ENCODE peak calls at places on chromosome 18, in four cellular contexts. One of them, this sample, is unnamed.

GRCh38 chr18:78073275-78073674 is 823.6 kb downstream of the GALR1 start:
- DNase-seq in psoas muscle: no peak
- DNase-seq in frontal cortex: peak
- DNase-seq in HTR-8/SVneo: no peak
- DNase-seq in this sample: peak

GRCh38 chr18:3051718-3052410 is 38.9 kb upstream of the LPIN2 start:
- DNase-seq in HTR-8/SVneo: no peak
- DNase-seq in frontal cortex: no peak
- DNase-seq in psoas muscle: no peak
- DNase-seq in this sample: peak

GRCh38 chr18:48227206-48227605 is 182.0 kb downstream of the ZBTB7C start:
- DNase-seq in frontal cortex: no peak
- DNase-seq in HTR-8/SVneo: no peak
- DNase-seq in psoas muscle: no peak
- DNase-seq in this sample: no peak

GRCh38 chr18:39751161-39751560 is 2185.6 kb upstream of the CELF4 start:
- DNase-seq in psoas muscle: no peak
- DNase-seq in HTR-8/SVneo: no peak
- DNase-seq in frontal cortex: no peak
- DNase-seq in this sample: no peak

GRCh38 chr18:58268849-58269248 is 224.8 kb downstream of the NEDD4L start:
- DNase-seq in frontal cortex: no peak
- DNase-seq in psoas muscle: no peak
- DNase-seq in HTR-8/SVneo: peak
- DNase-seq in this sample: no peak

GRCh38 chr18:36850527-36851201 is 21.7 kb downstream of the KIAA1328 start:
- DNase-seq in frontal cortex: no peak
- DNase-seq in HTR-8/SVneo: peak
- DNase-seq in psoas muscle: no peak
- DNase-seq in this sample: no peak

GRCh38 chr18:30999887-31000628 is 42.5 kb downstream of the DSC3 start:
- DNase-seq in frontal cortex: no peak
- DNase-seq in HTR-8/SVneo: no peak
- DNase-seq in psoas muscle: no peak
- DNase-seq in this sample: no peak

GRCh38 chr18:48798334-48799197 is 152.2 kb downstream of the SMAD7 start:
- DNase-seq in psoas muscle: no peak
- DNase-seq in HTR-8/SVneo: no peak
- DNase-seq in frontal cortex: no peak
- DNase-seq in this sample: no peak

GRCh38 chr18:51361130-51361860 is 163.8 kb upstream of the MEX3C start:
- DNase-seq in frontal cortex: no peak
- DNase-seq in HTR-8/SVneo: no peak
- DNase-seq in psoas muscle: no peak
- DNase-seq in this sample: no peak

This sample was measured in NCI-H345.